ENCODE peak calls at places on chromosomes 4 and X, in four cellular contexts. O, U, F and I are unnamed samples.
A peak's percentile ranks its signal among the peaks of the same experiment; 100 is the strongest.

GRCh38 chrX:39309018-39309620 is 507.9 kb downstream of the MID1IP1 start:
- DNase-seq in O (no peak), F (no peak), U (no peak), I (no peak)

GRCh38 chr4:143512978-143513313 is 556 bp upstream of the SMARCA5 start:
- DNase-seq in F (no peak), U (no peak), O (no peak), I (no peak)

GRCh38 chr4:155805016-155805415 is 46.2 kb downstream of the GUCY1B1 start:
- DNase-seq in O (no peak), U (peak; percentile 73), F (no peak), I (no peak)

GRCh38 chrX:13669246-13669689 is 16.3 kb downstream of the TCEANC start:
- DNase-seq in O (no peak), F (peak; percentile 84), U (peak; percentile 99), I (peak; percentile 48)

GRCh38 chr4:12382567-12382966 is 953.9 kb upstream of the HS3ST1 start:
- DNase-seq in U (no peak), F (no peak), O (no peak), I (no peak)

GRCh38 chr4:78937837-78938236 is 1.4 kb downstream of the PAQR3 start:
- DNase-seq in O (no peak), U (peak; percentile 16), F (no peak), I (no peak)

GRCh38 chrX:109049903-109050302 is 313.5 kb upstream of the IRS4 start:
- DNase-seq in U (no peak), O (no peak), F (no peak), I (no peak)

GRCh38 chr4:126396121-126396520 is 1081.4 kb downstream of the FAT4 start:
- DNase-seq in U (no peak), O (no peak), F (no peak), I (no peak)

GRCh38 chrX:33132569-33132968 is 78.8 kb downstream of the DMD start:
- DNase-seq in F (no peak), U (no peak), O (no peak), I (no peak)

GRCh38 chrX:123976671-123977316 is 15.3 kb downstream of the STAG2 start:
- DNase-seq in O (no peak), F (no peak), U (peak; percentile 47), I (no peak)

GRCh38 chr4:186078977-186079697 is 10.2 kb downstream of the TLR3 start:
- DNase-seq in O (no peak), U (no peak), F (no peak), I (no peak)

GRCh38 chr4:38177035-38177791 is 217.0 kb downstream of the PTTG2 start:
- DNase-seq in U (peak; percentile 44), F (peak; percentile 71), O (no peak), I (peak; percentile 35)

GRCh38 chrX:7798327-7798726 is 44.6 kb upstream of the VCX start:
- DNase-seq in U (no peak), F (no peak), O (no peak), I (no peak)

GRCh38 chr4:38119663-38120374 is 159.6 kb downstream of the PTTG2 start:
- DNase-seq in O (no peak), U (peak; percentile 88), F (no peak), I (peak; percentile 46)

GRCh38 chr4:113869743-113870375 is 108.3 kb upstream of the CAMK2D start:
- DNase-seq in F (peak; percentile 30), O (no peak), U (peak; percentile 74), I (no peak)

GRCh38 chr4:181647396-181648107 is 595.6 kb upstream of the TENM3 start:
- DNase-seq in U (peak; percentile 51), F (no peak), O (no peak), I (no peak)

GRCh38 chrX:153687121-153688039 is at the start of gene SLC6A8:
- DNase-seq in F (peak; percentile 74), U (peak; percentile 44), O (peak; percentile 84), I (peak; percentile 73)

GRCh38 chr4:22906046-22906445 is 213.3 kb downstream of the GBA3 start:
- DNase-seq in O (no peak), F (no peak), U (no peak), I (no peak)

GRCh38 chr4:89661490-89661889 is 175.5 kb downstream of the SNCA start:
- DNase-seq in O (no peak), U (peak; percentile 38), F (no peak), I (no peak)

GRCh38 chr4:43351970-43352806 is 459.7 kb downstream of the GRXCR1 start:
- DNase-seq in F (no peak), O (no peak), U (no peak), I (no peak)

GRCh38 chr4:2735869-2736268 is 20.3 kb downstream of the TNIP2 start:
- DNase-seq in O (no peak), F (no peak), U (no peak), I (no peak)

GRCh38 chrX:133523094-133523493 is 107.8 kb upstream of the GPC4 start:
- DNase-seq in F (no peak), O (no peak), U (no peak), I (no peak)

GRCh38 chr4:2935762-2936743 is 27.2 kb downstream of the NOP14 start:
- DNase-seq in U (no peak), F (peak; percentile 27), O (peak; percentile 78), I (peak; percentile 11)

GRCh38 chrX:134654398-134655012 is 3.8 kb downstream of the PLAC1 start:
- DNase-seq in O (no peak), F (no peak), U (no peak), I (no peak)

GRCh38 chr4:119189638-119190037 is 22.9 kb upstream of the USP53 start:
- DNase-seq in U (no peak), O (no peak), F (no peak), I (no peak)

GRCh38 chrX:43108828-43109227 is 330.9 kb upstream of the PPP1R2C start:
- DNase-seq in U (no peak), O (no peak), F (no peak), I (no peak)

GRCh38 chrX:115173181-115173580 is 16.0 kb upstream of the RBMXL3 start:
- DNase-seq in U (no peak), O (no peak), F (no peak), I (no peak)

GRCh38 chr4:768995-769394 is 56.9 kb downstream of the CPLX1 start:
- DNase-seq in O (no peak), F (no peak), U (no peak), I (no peak)

GRCh38 chr4:768076-768475 is 57.9 kb downstream of the CPLX1 start:
- DNase-seq in O (no peak), F (no peak), U (no peak), I (no peak)

GRCh38 chr4:764405-765169 is 59.0 kb downstream of the PCGF3 start:
- DNase-seq in O (no peak), U (no peak), F (no peak), I (no peak)

GRCh38 chr4:766152-766515 is 59.8 kb downstream of the CPLX1 start:
- DNase-seq in F (no peak), U (peak; percentile 56), O (no peak), I (no peak)

DNA sequence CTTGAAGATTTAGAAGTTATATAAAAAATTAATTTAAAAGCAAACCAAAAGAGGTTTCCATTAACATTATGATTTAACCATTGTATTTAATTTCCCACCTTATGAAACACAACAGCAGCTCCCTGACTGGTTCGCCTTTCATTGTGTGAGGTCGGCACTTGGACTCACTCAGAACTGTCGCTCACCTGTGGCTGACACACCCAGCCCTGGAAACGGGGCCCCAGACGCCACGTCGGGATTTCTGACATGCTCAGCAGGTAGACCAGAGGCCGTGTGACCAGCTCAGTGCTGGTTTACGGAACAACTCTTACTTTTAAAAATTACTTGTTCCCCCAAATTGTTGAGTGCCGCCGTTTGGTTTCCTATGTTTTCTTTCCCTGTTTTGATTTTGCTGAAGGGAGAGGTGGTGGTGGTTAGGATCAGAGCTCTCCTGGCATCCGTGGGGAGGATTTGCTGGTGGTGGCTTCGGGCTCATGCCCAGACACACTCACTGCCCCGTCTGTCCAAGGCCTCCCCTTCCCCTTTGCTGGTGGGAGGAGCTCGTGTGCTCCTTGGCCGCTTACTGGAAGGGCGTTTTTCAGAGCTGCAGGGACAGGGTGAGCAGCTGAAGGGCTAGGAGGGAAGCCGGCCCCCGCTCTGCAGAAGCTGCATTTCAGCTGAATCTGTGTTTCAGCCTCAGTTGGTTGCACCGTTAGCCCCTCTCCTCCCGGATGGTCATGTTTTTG is 59.2 kb downstream of the CPLX1 start:
- DNase-seq in O (no peak), U (no peak), F (no peak), I (no peak)
- TF ChIP-seq POLR2A in O (no peak), U (no peak), F (no peak), I (no peak)

GRCh38 chrX:155330992-155331391 is 3.4 kb downstream of the CLIC2 start:
- DNase-seq in F (no peak), O (no peak), U (no peak), I (no peak)
- H3K4me3 ChIP-seq in F (no peak overlapping the region), O (peak overlapping the region; percentile 40), U (no peak overlapping the region), I (no peak overlapping the region)

GRCh38 chr4:121018543-121018942 is 53.8 kb downstream of the NDNF start:
- DNase-seq in U (no peak), O (no peak), F (no peak), I (no peak)
- TF ChIP-seq POLR2A in U (no peak), O (no peak), F (no peak), I (no peak)

DNA sequence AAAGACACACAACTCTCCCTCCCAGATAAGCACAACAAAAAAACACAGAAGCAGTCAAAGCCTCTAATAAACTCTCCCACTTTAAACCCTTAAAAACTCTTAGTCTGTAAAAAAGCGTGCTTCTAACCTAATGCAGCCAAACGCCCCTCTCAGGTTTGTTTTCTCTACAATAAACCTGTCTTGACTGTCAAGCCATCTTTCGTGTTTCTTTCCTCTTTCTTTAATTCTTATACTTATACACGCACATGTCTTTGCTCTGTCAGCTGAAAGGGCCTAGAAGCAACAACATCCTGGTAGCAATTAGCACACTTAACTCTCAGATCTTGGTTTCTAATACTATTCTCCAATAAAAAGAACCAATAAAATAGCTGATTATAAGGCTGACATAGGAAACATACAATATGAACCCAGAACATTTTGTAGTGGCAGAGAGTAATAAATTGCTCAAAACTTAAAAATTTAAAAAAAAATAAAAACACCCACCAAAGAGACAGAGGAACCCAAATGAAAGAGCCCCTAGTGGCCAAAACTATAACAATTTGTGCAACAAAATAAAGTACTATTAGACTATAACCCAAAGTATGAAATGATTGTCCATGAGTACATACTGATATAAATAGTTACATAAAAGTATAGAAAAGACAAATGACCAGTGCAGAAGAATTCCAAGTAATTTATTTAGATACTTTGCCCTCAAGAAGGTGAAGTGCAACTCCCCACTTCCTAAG is 440.4 kb upstream of the ADGRL3 start:
- DNase-seq in F (no peak), U (no peak), O (no peak), I (no peak)
- H3K4me3 ChIP-seq in F (no peak overlapping the region), U (no peak overlapping the region), O (no peak overlapping the region), I (no peak overlapping the region)